ENCODE peak calls at places on chromosome 19, in eight cellular contexts. W is cardiac muscle cell, E is lung, Z is tibial nerve, L is fibroblast of lung, Y is K562, X is GM23338, N is thoracic aorta. G is an unnamed sample.

GRCh38 chr19:28999733-29000433 is 213.1 kb downstream of the UQCRFS1 start:
- DNase-seq in N (no peak), E (no peak), W (no peak), Z (no peak), X (no peak), L (no peak), Y (no peak), G (no peak)

GRCh38 chr19:15123900-15124299 is 16.7 kb downstream of the SYDE1 start:
- DNase-seq in Z (no peak), X (no peak), W (no peak), L (no peak), E (no peak), Y (no peak), N (no peak), G (no peak)

GRCh38 chr19:31913103-31913710 is 432.2 kb upstream of the ZNF507 start:
- DNase-seq in L (no peak), E (no peak), N (no peak), Z (no peak), W (peak; percentile 5), Y (no peak), X (peak; percentile 7), G (peak; percentile 23)

GRCh38 chr19:2166741-2167738 is 3.3 kb downstream of the DOT1L start:
- DNase-seq in L (peak; percentile 73), Y (no peak), Z (peak; percentile 67), E (peak; percentile 88), N (peak; percentile 75), X (peak; percentile 45), W (no peak), G (no peak)

GRCh38 chr19:33868821-33869412 is 72.2 kb downstream of the KCTD15 start:
- DNase-seq in L (peak; percentile 28), E (no peak), N (no peak), Y (no peak), X (peak; percentile 55), Z (no peak), W (peak; percentile 30), G (peak; percentile 33)

GRCh38 chr19:38208571-38208970 is 15.5 kb downstream of the DPF1 start:
- DNase-seq in L (no peak), Y (no peak), Z (no peak), N (no peak), W (no peak), E (no peak), X (no peak), G (no peak)

GRCh38 chr19:710767-711166 is 2.0 kb downstream of the PALM start:
- DNase-seq in W (no peak), X (no peak), L (no peak), Z (no peak), E (no peak), N (no peak), Y (no peak), G (no peak)

GRCh38 chr19:28426902-28427232 is 786.1 kb downstream of the UQCRFS1 start:
- DNase-seq in N (no peak), Y (peak; percentile 28), W (no peak), X (no peak), L (peak; percentile 1), E (no peak), Z (no peak), G (no peak)

GRCh38 chr19:30309983-30310805 is 62.0 kb upstream of the ZNF536 start:
- DNase-seq in Z (no peak), Y (no peak), L (no peak), X (no peak), N (no peak), W (no peak), E (no peak), G (no peak)

GRCh38 chr19:16070366-16070990 is 5.8 kb upstream of the TPM4 start:
- DNase-seq in W (no peak), Z (no peak), N (peak; percentile 57), L (no peak), X (no peak), E (peak; percentile 88), Y (peak; percentile 70), G (no peak)

GRCh38 chr19:3061214-3062161 is 807 bp downstream of the TLE5 start:
- DNase-seq in X (no peak), E (no peak), Z (no peak), N (no peak), W (peak; percentile 30), Y (peak; percentile 85), L (peak; percentile 53), G (peak; percentile 42)

GRCh38 chr19:37361994-37362393 is 8.9 kb upstream of the ZNF527 start:
- DNase-seq in E (no peak), W (no peak), Y (no peak), N (no peak), X (no peak), Z (no peak), L (no peak), G (peak; percentile 23)

GRCh38 chr19:11964496-11964857 is 363 bp upstream of the ZNF763 start:
- DNase-seq in Z (no peak), W (no peak), N (no peak), X (peak; percentile 43), Y (no peak), E (peak; percentile 36), L (no peak), G (peak; percentile 63)

GRCh38 chr19:11964858-11965645 is at the start of gene ZNF763:
- DNase-seq in L (peak; percentile 81), N (peak; percentile 82), Y (peak; percentile 35), W (peak; percentile 95), E (peak; percentile 97), Z (peak; percentile 95), X (peak; percentile 99), G (peak; percentile 89)

DNA sequence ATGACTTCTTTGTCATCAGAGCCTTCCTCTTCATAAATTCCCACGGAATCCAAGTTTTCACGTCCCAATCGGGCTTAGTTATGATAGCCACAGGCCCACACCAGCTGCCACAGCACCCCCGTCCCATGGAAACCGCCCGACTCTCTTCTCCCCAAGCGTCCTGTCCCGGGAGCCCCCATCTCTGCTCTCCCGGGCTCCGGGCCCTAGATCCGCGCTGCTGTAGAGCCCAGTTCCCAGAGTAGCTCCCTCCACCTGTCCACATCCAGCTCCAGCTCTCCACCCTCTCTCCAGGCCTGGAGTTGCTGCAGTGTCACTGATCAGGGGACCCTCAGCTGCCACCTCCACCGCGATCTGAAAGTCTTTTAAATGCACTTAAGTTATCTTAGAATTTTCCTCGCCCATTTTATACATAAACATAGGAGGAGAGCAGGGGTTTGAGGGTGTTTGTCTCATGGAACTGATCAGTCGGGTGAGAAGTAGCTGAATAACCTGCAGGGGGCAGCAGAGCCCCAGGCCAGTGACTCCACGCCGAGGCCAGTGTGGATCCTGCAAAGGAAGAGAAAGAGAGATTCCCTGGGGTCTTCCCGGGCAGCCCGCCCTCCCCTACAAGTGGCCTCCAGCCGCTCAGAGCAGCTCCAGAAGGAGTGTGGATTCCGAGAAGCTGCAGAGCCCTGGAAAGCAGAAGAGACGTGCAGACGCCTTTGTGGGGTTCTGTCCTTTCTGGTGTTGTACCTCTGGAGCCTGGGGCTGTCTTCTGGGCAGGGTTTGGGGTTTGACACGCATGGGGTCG is 1.1 kb upstream of the ZNF763 start:
- DNase-seq in L (peak; percentile 66), N (peak; percentile 31), W (peak; percentile 87), Z (peak; percentile 71), X (peak; percentile 93), E (peak; percentile 78), Y (peak; percentile 52), G (peak; percentile 87)
- H3K4me3 ChIP-seq in L (no peak overlapping the region), N (peak overlapping the region; percentile 84), W (no peak overlapping the region), Z (no peak overlapping the region), X (peak overlapping the region; percentile 72), E (no peak overlapping the region), Y (no peak overlapping the region), G (peak overlapping the region; percentile 68)

GRCh38 chr19:46226438-46226973 is 3.0 kb upstream of the IGFL1 start:
- DNase-seq in E (no peak), L (no peak), W (no peak), Y (no peak), N (no peak), X (no peak), Z (no peak), G (no peak)
- H3K4me3 ChIP-seq in E (no peak overlapping the region), L (no peak overlapping the region), W (no peak overlapping the region), Y (no peak overlapping the region), N (no peak overlapping the region), X (no peak overlapping the region), Z (no peak overlapping the region), G (no peak overlapping the region)

GRCh38 chr19:50569023-50569697 is 925 bp upstream of the LRRC4B start:
- DNase-seq in E (no peak), N (no peak), L (no peak), Z (no peak), X (no peak), Y (no peak), W (no peak), G (no peak)

GRCh38 chr19:50569938-50570540 is 1.8 kb upstream of the LRRC4B start:
- DNase-seq in X (no peak), Z (no peak), N (no peak), W (no peak), E (no peak), Y (no peak), L (no peak), G (no peak)

GRCh38 chr19:50567882-50568281 is 353 bp downstream of the LRRC4B start:
- DNase-seq in Z (no peak), X (no peak), L (no peak), W (no peak), E (no peak), N (no peak), Y (no peak), G (no peak)

GRCh38 chr19:50567052-50567841 is 988 bp downstream of the LRRC4B start:
- DNase-seq in W (no peak), Y (peak; percentile 54), E (no peak), N (no peak), X (peak; percentile 65), Z (no peak), L (no peak), G (no peak)

GRCh38 chr19:50568321-50569022 is at the start of gene LRRC4B:
- DNase-seq in E (no peak), X (peak; percentile 85), N (no peak), Y (peak; percentile 57), Z (no peak), W (peak; percentile 66), L (no peak), G (no peak)
- H3K4me3 ChIP-seq in E (no peak within 1 kb of the TSS), X (peak within 1 kb of the TSS; percentile 62), N (no peak within 1 kb of the TSS), Y (peak within 1 kb of the TSS; percentile 42), Z (no peak within 1 kb of the TSS), W (peak within 1 kb of the TSS; percentile 95), L (no peak within 1 kb of the TSS), G (no peak within 1 kb of the TSS)

GRCh38 chr19:52992109-52993004 is 21.4 kb upstream of the ERVV-1 start:
- DNase-seq in W (peak; percentile 13), Y (peak; percentile 23), Z (no peak), L (no peak), N (no peak), X (peak; percentile 46), E (no peak), G (no peak)
- H3K4me3 ChIP-seq in W (peak overlapping the region; percentile 72), Y (peak overlapping the region; percentile 41), Z (peak overlapping the region; percentile 54), L (peak overlapping the region; percentile 51), N (peak overlapping the region; percentile 75), X (peak overlapping the region; percentile 67), E (peak overlapping the region; percentile 22), G (peak overlapping the region; percentile 52)

GRCh38 chr19:40612831-40613668 is 11.9 kb downstream of the LTBP4 start:
- DNase-seq in Y (peak; percentile 94), Z (peak; percentile 57), N (no peak), E (peak; percentile 78), X (peak; percentile 93), W (peak; percentile 64), L (no peak), G (no peak)
- H3K4me3 ChIP-seq in Y (peak overlapping the region; percentile 61), Z (peak overlapping the region; percentile 59), N (peak overlapping the region; percentile 57), E (no peak overlapping the region), X (peak overlapping the region; percentile 96), W (peak overlapping the region; percentile 61), L (no peak overlapping the region), G (no peak overlapping the region)

GRCh38 chr19:50514346-50515167 is 844 bp upstream of the ASPDH start:
- DNase-seq in X (no peak), E (no peak), Y (no peak), W (peak; percentile 28), N (no peak), Z (no peak), L (no peak), G (no peak)
- H3K4me3 ChIP-seq in X (no peak overlapping the region), E (no peak overlapping the region), Y (no peak overlapping the region), W (no peak overlapping the region), N (no peak overlapping the region), Z (no peak overlapping the region), L (no peak overlapping the region), G (no peak overlapping the region)